ENCODE peak calls at places on chromosome 17, in nine cellular contexts. One of them, this sample, is unnamed.

GRCh38 chr17:72361892-72362291 is 241.1 kb downstream of the SOX9 start:
- DNase-seq in renal cortical epithelial cell: peak; percentile 41
- DNase-seq in germinal center: no peak
- DNase-seq in activated CD4-positive, alpha-beta T cell treated with anti-CD3 and anti-CD28 coated beads, Interleukin-2, amount 50 U/mL, for 48 hours: no peak
- DNase-seq in ureter: no peak
- DNase-seq in EL: peak; percentile 41
- DNase-seq in substantia nigra: no peak
- DNase-seq in prostate gland: no peak
- DNase-seq in nucleus accumbens: no peak
- DNase-seq in this sample: no peak

GRCh38 chr17:79949646-79950292 is 85.9 kb downstream of the TBC1D16 start:
- DNase-seq in substantia nigra: no peak
- DNase-seq in germinal center: no peak
- DNase-seq in prostate gland: no peak
- DNase-seq in renal cortical epithelial cell: no peak
- DNase-seq in nucleus accumbens: no peak
- DNase-seq in activated CD4-positive, alpha-beta T cell treated with anti-CD3 and anti-CD28 coated beads, Interleukin-2, amount 50 U/mL, for 48 hours: no peak
- DNase-seq in EL: no peak
- DNase-seq in ureter: no peak
- DNase-seq in this sample: no peak

GRCh38 chr17:16215002-16215272 is 397 bp downstream of the NCOR1 start:
- DNase-seq in germinal center: no peak
- DNase-seq in ureter: peak; percentile 63
- DNase-seq in prostate gland: peak; percentile 18
- DNase-seq in nucleus accumbens: no peak
- DNase-seq in substantia nigra: peak; percentile 50
- DNase-seq in activated CD4-positive, alpha-beta T cell treated with anti-CD3 and anti-CD28 coated beads, Interleukin-2, amount 50 U/mL, for 48 hours: peak; percentile 55
- DNase-seq in renal cortical epithelial cell: no peak
- DNase-seq in EL: peak; percentile 53
- DNase-seq in this sample: peak; percentile 87

GRCh38 chr17:8360260-8360659 is 16.2 kb downstream of the KRABD2 start:
- DNase-seq in activated CD4-positive, alpha-beta T cell treated with anti-CD3 and anti-CD28 coated beads, Interleukin-2, amount 50 U/mL, for 48 hours: no peak
- DNase-seq in renal cortical epithelial cell: no peak
- DNase-seq in ureter: no peak
- DNase-seq in EL: no peak
- DNase-seq in substantia nigra: no peak
- DNase-seq in germinal center: no peak
- DNase-seq in prostate gland: no peak
- DNase-seq in nucleus accumbens: no peak
- DNase-seq in this sample: no peak

GRCh38 chr17:5237541-5238016 is 2.9 kb upstream of the SCIMP start:
- DNase-seq in substantia nigra: peak; percentile 31
- DNase-seq in ureter: no peak
- DNase-seq in renal cortical epithelial cell: peak; percentile 63
- DNase-seq in EL: peak; percentile 72
- DNase-seq in prostate gland: peak; percentile 36
- DNase-seq in germinal center: peak; percentile 73
- DNase-seq in nucleus accumbens: no peak
- DNase-seq in activated CD4-positive, alpha-beta T cell treated with anti-CD3 and anti-CD28 coated beads, Interleukin-2, amount 50 U/mL, for 48 hours: peak; percentile 65
- DNase-seq in this sample: no peak

GRCh38 chr17:59903455-59903854 is 10.5 kb downstream of the RPS6KB1 start:
- DNase-seq in substantia nigra: no peak
- DNase-seq in ureter: no peak
- DNase-seq in EL: no peak
- DNase-seq in activated CD4-positive, alpha-beta T cell treated with anti-CD3 and anti-CD28 coated beads, Interleukin-2, amount 50 U/mL, for 48 hours: no peak
- DNase-seq in prostate gland: no peak
- DNase-seq in nucleus accumbens: no peak
- DNase-seq in renal cortical epithelial cell: no peak
- DNase-seq in germinal center: no peak
- DNase-seq in this sample: no peak

GRCh38 chr17:4764612-4765011 is 7.1 kb upstream of the TM4SF5 start:
- DNase-seq in germinal center: no peak
- DNase-seq in substantia nigra: no peak
- DNase-seq in EL: no peak
- DNase-seq in activated CD4-positive, alpha-beta T cell treated with anti-CD3 and anti-CD28 coated beads, Interleukin-2, amount 50 U/mL, for 48 hours: no peak
- DNase-seq in prostate gland: no peak
- DNase-seq in nucleus accumbens: no peak
- DNase-seq in ureter: no peak
- DNase-seq in renal cortical epithelial cell: no peak
- DNase-seq in this sample: no peak

GRCh38 chr17:16516594-16517018 is 24.6 kb upstream of the LRRC75A start:
- DNase-seq in prostate gland: no peak
- DNase-seq in renal cortical epithelial cell: peak; percentile 71
- DNase-seq in germinal center: no peak
- DNase-seq in activated CD4-positive, alpha-beta T cell treated with anti-CD3 and anti-CD28 coated beads, Interleukin-2, amount 50 U/mL, for 48 hours: no peak
- DNase-seq in EL: peak; percentile 84
- DNase-seq in ureter: no peak
- DNase-seq in nucleus accumbens: peak; percentile 29
- DNase-seq in substantia nigra: no peak
- DNase-seq in this sample: no peak

GRCh38 chr17:62692721-62693431 is 65.4 kb downstream of the MRC2 start:
- DNase-seq in activated CD4-positive, alpha-beta T cell treated with anti-CD3 and anti-CD28 coated beads, Interleukin-2, amount 50 U/mL, for 48 hours: peak; percentile 28
- DNase-seq in nucleus accumbens: no peak
- DNase-seq in prostate gland: no peak
- DNase-seq in EL: peak; percentile 42
- DNase-seq in renal cortical epithelial cell: no peak
- DNase-seq in substantia nigra: no peak
- DNase-seq in ureter: no peak
- DNase-seq in germinal center: no peak
- DNase-seq in this sample: no peak

GRCh38 chr17:29862951-29863350 is 67.1 kb downstream of the SSH2 start:
- DNase-seq in nucleus accumbens: no peak
- DNase-seq in renal cortical epithelial cell: no peak
- DNase-seq in ureter: no peak
- DNase-seq in EL: no peak
- DNase-seq in prostate gland: no peak
- DNase-seq in activated CD4-positive, alpha-beta T cell treated with anti-CD3 and anti-CD28 coated beads, Interleukin-2, amount 50 U/mL, for 48 hours: no peak
- DNase-seq in substantia nigra: no peak
- DNase-seq in germinal center: no peak
- DNase-seq in this sample: no peak

GRCh38 chr17:57929392-57929791 is 25.8 kb downstream of the CUEDC1 start:
- DNase-seq in substantia nigra: no peak
- DNase-seq in EL: no peak
- DNase-seq in activated CD4-positive, alpha-beta T cell treated with anti-CD3 and anti-CD28 coated beads, Interleukin-2, amount 50 U/mL, for 48 hours: no peak
- DNase-seq in ureter: no peak
- DNase-seq in renal cortical epithelial cell: no peak
- DNase-seq in nucleus accumbens: no peak
- DNase-seq in prostate gland: no peak
- DNase-seq in germinal center: no peak
- DNase-seq in this sample: no peak